ENCODE peak calls at places on chromosomes 5 and 9, in eight cellular contexts. One of them, this sample, is unnamed.

GRCh38 chr5:170375283-170375682 is 13.9 kb downstream of the KCNMB1 start:
- DNase-seq in GM23338: no peak
- DNase-seq in HCT116: no peak
- DNase-seq in GM12878: no peak
- DNase-seq in A549: no peak
- DNase-seq in HepG2: no peak
- DNase-seq in SK-N-SH: no peak
- DNase-seq in Panc1: no peak
- DNase-seq in this sample: no peak

GRCh38 chr5:124696898-124697297 is 49.5 kb downstream of the ZNF608 start:
- DNase-seq in GM23338: no peak
- DNase-seq in HCT116: no peak
- DNase-seq in GM12878: no peak
- DNase-seq in A549: no peak
- DNase-seq in HepG2: no peak
- DNase-seq in SK-N-SH: no peak
- DNase-seq in Panc1: no peak
- DNase-seq in this sample: no peak

GRCh38 chr9:127116946-127117345 is 5.5 kb downstream of the ANGPTL2 start:
- DNase-seq in GM23338: no peak
- DNase-seq in HCT116: no peak
- DNase-seq in GM12878: no peak
- DNase-seq in A549: no peak
- DNase-seq in HepG2: no peak
- DNase-seq in SK-N-SH: no peak
- DNase-seq in Panc1: no peak
- DNase-seq in this sample: no peak

GRCh38 chr5:111494350-111494999 is 17.9 kb downstream of the STARD4 start:
- DNase-seq in GM23338: no peak
- DNase-seq in HCT116: no peak
- DNase-seq in GM12878: peak; percentile 35
- DNase-seq in A549: no peak
- DNase-seq in HepG2: no peak
- DNase-seq in SK-N-SH: no peak
- DNase-seq in Panc1: no peak
- DNase-seq in this sample: no peak

GRCh38 chr9:35071814-35072460 is 488 bp downstream of the VCP start:
- DNase-seq in GM23338: peak; percentile 94
- DNase-seq in HCT116: peak; percentile 62
- DNase-seq in GM12878: no peak
- DNase-seq in A549: peak; percentile 77
- DNase-seq in HepG2: peak; percentile 85
- DNase-seq in SK-N-SH: peak; percentile 92
- DNase-seq in Panc1: no peak
- DNase-seq in this sample: peak; percentile 80

GRCh38 chr5:132022737-132023136 is 11.3 kb upstream of the ACSL6 start:
- DNase-seq in GM23338: no peak
- DNase-seq in HCT116: no peak
- DNase-seq in GM12878: no peak
- DNase-seq in A549: no peak
- DNase-seq in HepG2: no peak
- DNase-seq in SK-N-SH: no peak
- DNase-seq in Panc1: no peak
- DNase-seq in this sample: no peak

GRCh38 chr5:168875839-168876238 is 296.7 kb upstream of the PANK3 start:
- DNase-seq in GM23338: peak; percentile 40
- DNase-seq in HCT116: no peak
- DNase-seq in GM12878: no peak
- DNase-seq in A549: no peak
- DNase-seq in HepG2: no peak
- DNase-seq in SK-N-SH: no peak
- DNase-seq in Panc1: no peak
- DNase-seq in this sample: no peak

GRCh38 chr9:74953235-74953741 is 576 bp upstream of the C9orf40 start:
- DNase-seq in GM23338: no peak
- DNase-seq in HCT116: no peak
- DNase-seq in GM12878: no peak
- DNase-seq in A549: no peak
- DNase-seq in HepG2: no peak
- DNase-seq in SK-N-SH: no peak
- DNase-seq in Panc1: no peak
- DNase-seq in this sample: peak; percentile 25

GRCh38 chr9:95135756-95136155 is 181.8 kb downstream of the FANCC start:
- DNase-seq in GM23338: no peak
- DNase-seq in HCT116: no peak
- DNase-seq in GM12878: no peak
- DNase-seq in A549: no peak
- DNase-seq in HepG2: no peak
- DNase-seq in SK-N-SH: no peak
- DNase-seq in Panc1: no peak
- DNase-seq in this sample: no peak

GRCh38 chr5:163976691-163977090 is 471.3 kb downstream of the MAT2B start:
- DNase-seq in GM23338: no peak
- DNase-seq in HCT116: no peak
- DNase-seq in GM12878: no peak
- DNase-seq in A549: no peak
- DNase-seq in HepG2: no peak
- DNase-seq in SK-N-SH: no peak
- DNase-seq in Panc1: no peak
- DNase-seq in this sample: no peak

DNA sequence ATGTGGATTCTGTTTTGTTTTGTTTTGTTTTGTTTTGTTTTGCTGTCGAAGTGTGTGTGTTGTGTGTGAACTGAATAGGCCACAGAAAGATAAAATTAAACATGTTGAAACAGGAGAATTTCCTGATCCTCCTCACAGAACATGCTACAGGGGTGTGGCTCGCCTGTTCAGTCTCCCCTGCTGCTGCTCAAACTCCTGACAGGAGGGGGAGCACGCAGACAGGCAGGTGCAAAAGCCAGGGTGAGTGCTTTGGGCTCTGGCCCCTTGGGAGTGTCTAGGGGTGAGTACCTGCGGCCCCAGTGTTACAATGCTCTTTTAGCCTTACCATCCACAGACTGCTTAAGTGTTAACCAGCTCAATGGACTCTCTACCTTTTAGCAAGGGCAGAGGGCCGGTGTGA is 473.5 kb downstream of the MAT2B start:
- DNase-seq in GM23338: peak; percentile 35
- DNase-seq in HCT116: no peak
- DNase-seq in GM12878: no peak
- DNase-seq in A549: no peak
- DNase-seq in HepG2: no peak
- DNase-seq in SK-N-SH: no peak
- DNase-seq in Panc1: no peak
- DNase-seq in this sample: no peak
- TF ChIP-seq REST in GM23338: no peak
- TF ChIP-seq REST in HCT116: no peak
- TF ChIP-seq REST in GM12878: no peak
- TF ChIP-seq REST in A549: no peak
- TF ChIP-seq REST in HepG2: no peak
- TF ChIP-seq REST in SK-N-SH: no peak
- TF ChIP-seq REST in Panc1: no peak
- TF ChIP-seq REST in this sample: no peak

GRCh38 chr9:130432362-130432761 is 12.4 kb upstream of the ASS1 start:
- DNase-seq in GM23338: no peak
- DNase-seq in HCT116: no peak
- DNase-seq in GM12878: no peak
- DNase-seq in A549: peak; percentile 59
- DNase-seq in HepG2: no peak
- DNase-seq in SK-N-SH: peak; percentile 52
- DNase-seq in Panc1: no peak
- DNase-seq in this sample: no peak
- TF ChIP-seq CTCF in GM23338: peak; percentile 13
- TF ChIP-seq CTCF in HCT116: peak; percentile 10
- TF ChIP-seq CTCF in GM12878: no peak
- TF ChIP-seq CTCF in A549: no peak
- TF ChIP-seq CTCF in HepG2: peak; percentile 31
- TF ChIP-seq CTCF in SK-N-SH: no peak
- TF ChIP-seq CTCF in Panc1: no peak
- TF ChIP-seq CTCF in this sample: no peak

GRCh38 chr5:83577036-83577636 is 105.6 kb downstream of the VCAN start:
- DNase-seq in GM23338: no peak
- DNase-seq in HCT116: peak; percentile 73
- DNase-seq in GM12878: no peak
- DNase-seq in A549: peak; percentile 27
- DNase-seq in HepG2: peak; percentile 91
- DNase-seq in SK-N-SH: no peak
- DNase-seq in Panc1: no peak
- DNase-seq in this sample: no peak
- TF ChIP-seq REST in GM23338: no peak
- TF ChIP-seq REST in HCT116: no peak
- TF ChIP-seq REST in GM12878: no peak
- TF ChIP-seq REST in A549: no peak
- TF ChIP-seq REST in HepG2: no peak
- TF ChIP-seq REST in SK-N-SH: no peak
- TF ChIP-seq REST in Panc1: no peak
- TF ChIP-seq REST in this sample: no peak

GRCh38 chr5:149125386-149125891 is 15.9 kb upstream of the ABLIM3 start:
- DNase-seq in GM23338: peak; percentile 81
- DNase-seq in HCT116: no peak
- DNase-seq in GM12878: no peak
- DNase-seq in A549: no peak
- DNase-seq in HepG2: peak; percentile 36
- DNase-seq in SK-N-SH: no peak
- DNase-seq in Panc1: no peak
- DNase-seq in this sample: no peak
- TF ChIP-seq CTCF in GM23338: peak; percentile 67
- TF ChIP-seq CTCF in HCT116: peak; percentile 43
- TF ChIP-seq CTCF in GM12878: no peak
- TF ChIP-seq CTCF in A549: no peak
- TF ChIP-seq CTCF in HepG2: peak; percentile 65
- TF ChIP-seq CTCF in SK-N-SH: peak; percentile 36
- TF ChIP-seq CTCF in Panc1: peak; percentile 47
- TF ChIP-seq CTCF in this sample: no peak

DNA sequence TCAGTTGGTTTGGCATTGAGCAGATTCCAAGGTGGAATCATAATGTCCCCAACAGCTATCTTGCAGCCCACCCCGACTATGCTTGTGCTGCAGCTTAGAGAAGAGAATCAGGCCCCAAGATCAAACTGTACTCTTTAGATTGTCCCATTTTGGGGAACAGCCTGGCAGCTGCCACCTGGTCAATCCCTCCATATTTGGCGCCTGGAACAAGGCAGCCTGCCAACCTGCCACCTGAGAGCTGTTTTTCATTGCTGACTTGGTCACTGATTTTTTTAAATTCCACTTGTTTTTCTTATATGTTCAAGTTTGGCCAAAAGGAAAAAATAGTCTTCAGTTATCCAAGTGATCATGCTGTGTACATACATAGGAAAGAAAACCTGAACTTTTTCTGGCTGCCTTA is 504.3 kb downstream of the ENC1 start:
- DNase-seq in GM23338: no peak
- DNase-seq in HCT116: no peak
- DNase-seq in GM12878: no peak
- DNase-seq in A549: no peak
- DNase-seq in HepG2: no peak
- DNase-seq in SK-N-SH: no peak
- DNase-seq in Panc1: no peak
- DNase-seq in this sample: no peak
- TF ChIP-seq REST in GM23338: no peak
- TF ChIP-seq REST in HCT116: no peak
- TF ChIP-seq REST in GM12878: no peak
- TF ChIP-seq REST in A549: no peak
- TF ChIP-seq REST in HepG2: no peak
- TF ChIP-seq REST in SK-N-SH: no peak
- TF ChIP-seq REST in Panc1: no peak
- TF ChIP-seq REST in this sample: no peak

GRCh38 chr9:88388203-88388885 is at the start of gene SPIN1:
- DNase-seq in GM23338: peak; percentile 89
- DNase-seq in HCT116: peak; percentile 35
- DNase-seq in GM12878: no peak
- DNase-seq in A549: peak; percentile 77
- DNase-seq in HepG2: peak; percentile 35
- DNase-seq in SK-N-SH: peak; percentile 98
- DNase-seq in Panc1: no peak
- DNase-seq in this sample: peak; percentile 44
- TF ChIP-seq CTCF in GM23338: peak; percentile 44
- TF ChIP-seq CTCF in HCT116: peak; percentile 32
- TF ChIP-seq CTCF in GM12878: peak; percentile 16
- TF ChIP-seq CTCF in A549: peak; percentile 98
- TF ChIP-seq CTCF in HepG2: peak; percentile 22
- TF ChIP-seq CTCF in SK-N-SH: no peak
- TF ChIP-seq CTCF in Panc1: peak; percentile 88
- TF ChIP-seq CTCF in this sample: no peak

DNA sequence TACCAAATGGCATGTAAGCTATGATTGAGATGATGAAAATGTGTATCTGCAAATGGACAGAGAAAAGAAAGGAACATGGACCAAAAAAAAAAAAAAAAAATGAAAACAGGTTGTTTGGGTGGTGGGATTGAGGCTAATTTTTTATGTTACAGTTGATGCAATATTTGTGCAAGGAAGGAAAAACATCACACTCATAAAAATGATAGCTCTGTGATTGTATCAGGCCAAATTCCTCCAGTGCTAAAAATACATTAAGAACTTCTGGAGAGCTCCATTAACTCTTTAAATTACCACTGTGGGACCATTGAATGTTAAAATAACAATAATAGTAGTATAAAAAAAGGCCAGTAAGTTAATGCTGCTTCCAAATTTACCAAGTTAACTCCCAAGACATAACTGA is 79.5 kb upstream of the MSX2 start:
- DNase-seq in GM23338: no peak
- DNase-seq in HCT116: no peak
- DNase-seq in GM12878: no peak
- DNase-seq in A549: no peak
- DNase-seq in HepG2: no peak
- DNase-seq in SK-N-SH: no peak
- DNase-seq in Panc1: no peak
- DNase-seq in this sample: no peak
- TF ChIP-seq REST in GM23338: no peak
- TF ChIP-seq REST in HCT116: no peak
- TF ChIP-seq REST in GM12878: no peak
- TF ChIP-seq REST in A549: no peak
- TF ChIP-seq REST in HepG2: no peak
- TF ChIP-seq REST in SK-N-SH: no peak
- TF ChIP-seq REST in Panc1: no peak
- TF ChIP-seq REST in this sample: no peak

GRCh38 chr5:177493795-177494355 is 3.5 kb downstream of the PDLIM7 start:
- DNase-seq in GM23338: no peak
- DNase-seq in HCT116: no peak
- DNase-seq in GM12878: no peak
- DNase-seq in A549: no peak
- DNase-seq in HepG2: no peak
- DNase-seq in SK-N-SH: no peak
- DNase-seq in Panc1: no peak
- DNase-seq in this sample: no peak
- TF ChIP-seq CTCF in GM23338: no peak
- TF ChIP-seq CTCF in HCT116: no peak
- TF ChIP-seq CTCF in GM12878: no peak
- TF ChIP-seq CTCF in A549: no peak
- TF ChIP-seq CTCF in HepG2: no peak
- TF ChIP-seq CTCF in SK-N-SH: no peak
- TF ChIP-seq CTCF in Panc1: no peak
- TF ChIP-seq CTCF in this sample: no peak

DNA sequence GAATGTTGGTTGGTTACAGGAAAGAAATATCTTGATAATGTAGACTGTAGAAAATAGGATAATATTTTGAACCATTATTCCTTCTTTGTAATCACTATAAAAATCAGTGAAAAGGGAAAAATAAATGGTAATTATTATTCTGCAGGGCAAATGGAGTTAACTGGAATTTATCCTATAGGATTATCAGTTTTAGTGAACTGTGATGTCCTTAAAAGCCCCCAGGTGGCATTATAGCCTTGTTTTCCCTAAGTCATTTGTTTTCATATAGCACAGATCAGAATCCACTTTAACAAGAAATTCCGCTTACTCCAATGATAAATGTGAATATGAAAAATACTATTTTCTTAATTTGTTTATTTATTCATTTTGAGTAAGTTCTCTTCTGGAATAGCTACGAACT is 26.2 kb upstream of the WDR41 start:
- DNase-seq in GM23338: peak; percentile 72
- DNase-seq in HCT116: peak; percentile 23
- DNase-seq in GM12878: no peak
- DNase-seq in A549: peak; percentile 7
- DNase-seq in HepG2: peak; percentile 18
- DNase-seq in SK-N-SH: peak; percentile 14
- DNase-seq in Panc1: no peak
- DNase-seq in this sample: no peak
- TF ChIP-seq REST in GM23338: no peak
- TF ChIP-seq REST in HCT116: no peak
- TF ChIP-seq REST in GM12878: no peak
- TF ChIP-seq REST in A549: no peak
- TF ChIP-seq REST in HepG2: no peak
- TF ChIP-seq REST in SK-N-SH: no peak
- TF ChIP-seq REST in Panc1: no peak
- TF ChIP-seq REST in this sample: no peak